ENCODE peak calls at places on chromosomes 13 and 19, in five cellular contexts. U is kidney, A is fibroblast of villous mesenchyme, M is heart right ventricle, D is IMR-90. G is an unnamed sample.

GRCh38 chr13:102020611-102021216 is 381.1 kb downstream of the FGF14 start:
- DNase-seq in U (no peak), M (no peak), D (no peak), A (no peak), G (no peak)

GRCh38 chr19:6820237-6820636 is 47.7 kb downstream of the VAV1 start:
- DNase-seq in A (no peak), U (no peak), M (no peak), D (no peak), G (no peak)

GRCh38 chr19:49518033-49518432 is 5.6 kb downstream of the FCGRT start:
- DNase-seq in D (no peak), U (no peak), M (no peak), A (no peak), G (no peak)

GRCh38 chr13:20441879-20442278 is 83.8 kb downstream of the CRYL1 start:
- DNase-seq in U (no peak), M (no peak), A (peak; percentile 12), D (peak; percentile 83), G (no peak)

GRCh38 chr13:47396915-47397314 is 500.1 kb upstream of the HTR2A start:
- DNase-seq in A (no peak), D (no peak), U (no peak), M (no peak), G (no peak)

GRCh38 chr13:29496241-29496712 is 99.2 kb downstream of the SLC7A1 start:
- DNase-seq in U (no peak), D (no peak), A (no peak), M (peak; percentile 31), G (peak; percentile 21)

GRCh38 chr13:34578471-34578870 is 363.6 kb upstream of the NBEA start:
- DNase-seq in U (no peak), M (no peak), D (no peak), A (peak; percentile 3), G (no peak)

GRCh38 chr13:109778102-109778542 is 8.3 kb downstream of the IRS2 start:
- DNase-seq in U (no peak), D (peak; percentile 39), A (peak; percentile 47), M (no peak), G (no peak)

GRCh38 chr13:101416181-101417042 is at the start of gene NALCN:
- DNase-seq in A (peak; percentile 24), D (no peak), U (peak; percentile 66), M (no peak), G (no peak)

GRCh38 chr13:42007844-42008243 is 40.6 kb upstream of the DGKH start:
- DNase-seq in A (no peak), U (no peak), M (no peak), D (peak; percentile 79), G (no peak)

GRCh38 chr19:11182994-11183393 is 14.4 kb downstream of the KANK2 start:
- DNase-seq in A (no peak), D (no peak), U (no peak), M (no peak), G (no peak)

GRCh38 chr13:46894534-46894906 is 2.3 kb downstream of the HTR2A start:
- DNase-seq in D (no peak), U (no peak), M (no peak), A (no peak), G (no peak)

GRCh38 chr19:30733826-30734550 is 361.8 kb downstream of the ZNF536 start:
- DNase-seq in A (no peak), U (no peak), D (no peak), M (no peak), G (no peak)

GRCh38 chr13:25584975-25585374 is 213.2 kb downstream of the ATP8A2 start:
- DNase-seq in M (no peak), A (no peak), D (no peak), U (no peak), G (no peak)

GRCh38 chr19:14612657-14613056 is 29.8 kb downstream of the CLEC17A start:
- DNase-seq in A (no peak), D (no peak), U (no peak), M (no peak), G (no peak)

GRCh38 chr13:30159446-30159839 is 147.9 kb downstream of the KATNAL1 start:
- DNase-seq in D (peak; percentile 94), M (no peak), A (peak; percentile 70), U (no peak), G (no peak)

GRCh38 chr13:85825454-85825853 is 26.2 kb upstream of the SLITRK6 start:
- DNase-seq in M (no peak), D (peak; percentile 6), A (no peak), U (no peak), G (no peak)

GRCh38 chr19:16200038-16200775 is 2.5 kb downstream of the AP1M1 start:
- DNase-seq in D (peak; percentile 33), M (no peak), A (peak; percentile 81), U (no peak), G (no peak)

GRCh38 chr13:76703621-76704020 is 182.6 kb downstream of the KCTD12 start:
- DNase-seq in A (no peak), M (no peak), U (no peak), D (peak; percentile 38), G (no peak)

GRCh38 chr19:31266731-31267130 is 82.5 kb downstream of the TSHZ3 start:
- DNase-seq in U (peak; percentile 27), D (no peak), M (no peak), A (no peak), G (no peak)

GRCh38 chr13:67343777-67344176 is 113.6 kb upstream of the PCDH9 start:
- DNase-seq in M (no peak), A (no peak), D (no peak), U (no peak), G (no peak)

GRCh38 chr19:21947775-21948174 is 63.0 kb downstream of the ZNF208 start:
- DNase-seq in M (no peak), A (peak; percentile 11), U (no peak), D (no peak), G (no peak)

GRCh38 chr13:98782654-98783053 is 30.2 kb upstream of the SLC15A1 start:
- DNase-seq in U (no peak), A (peak; percentile 45), M (no peak), D (no peak), G (no peak)

GRCh38 chr19:42023943-42024260 is 29.9 kb upstream of the ATP1A3 start:
- DNase-seq in U (no peak), D (no peak), A (no peak), M (no peak), G (no peak)

GRCh38 chr19:42024622-42025111 is 30.6 kb upstream of the ATP1A3 start:
- DNase-seq in D (peak; percentile 48), U (no peak), A (peak; percentile 60), M (peak; percentile 76), G (no peak)

GRCh38 chr19:42032428-42032827 is 37.6 kb downstream of the GRIK5 start:
- DNase-seq in M (no peak), D (no peak), U (no peak), A (no peak), G (no peak)

GRCh38 chr19:42030605-42031004 is 36.6 kb upstream of the ATP1A3 start:
- DNase-seq in U (no peak), M (no peak), A (no peak), D (no peak), G (no peak)

GRCh38 chr19:42028304-42029216 is 34.5 kb upstream of the ATP1A3 start:
- DNase-seq in D (no peak), A (no peak), M (no peak), U (no peak), G (no peak)
- H3K4me3 ChIP-seq in D (no peak overlapping the region), A (no peak overlapping the region), M (no peak overlapping the region), U (no peak overlapping the region), G (no peak overlapping the region)

GRCh38 chr13:84570831-84571230 is 688.6 kb upstream of the SLITRK1 start:
- DNase-seq in A (no peak), M (no peak), U (no peak), D (peak; percentile 63), G (no peak)

GRCh38 chr13:84571264-84571663 is 689.0 kb upstream of the SLITRK1 start:
- DNase-seq in D (peak; percentile 0), A (no peak), M (no peak), U (no peak), G (no peak)

DNA sequence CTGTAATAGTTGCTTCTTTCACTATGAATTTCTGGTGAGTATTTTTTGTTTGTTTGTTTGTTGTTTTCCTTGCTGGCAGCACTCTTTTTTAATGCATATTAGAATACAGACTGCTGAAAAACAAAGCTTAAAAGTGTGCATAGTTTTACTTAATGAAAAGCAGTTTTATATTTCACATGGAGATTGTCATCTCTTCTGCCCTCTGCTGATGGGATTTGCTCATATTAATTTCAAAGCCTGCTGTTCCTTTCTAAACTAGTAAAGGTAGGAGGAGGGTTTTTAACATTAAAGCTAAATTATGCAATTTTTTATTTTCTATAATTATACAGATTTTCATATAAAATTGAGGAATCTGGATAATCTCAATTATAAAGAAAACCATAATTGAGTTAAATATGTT is 692.6 kb upstream of the SLITRK1 start:
- DNase-seq in D (peak; percentile 16), A (no peak), M (no peak), U (no peak), G (no peak)
- TF ChIP-seq CTCF in D (peak; percentile 33), A (no peak), M (no peak), U (no peak), G (no peak)

DNA sequence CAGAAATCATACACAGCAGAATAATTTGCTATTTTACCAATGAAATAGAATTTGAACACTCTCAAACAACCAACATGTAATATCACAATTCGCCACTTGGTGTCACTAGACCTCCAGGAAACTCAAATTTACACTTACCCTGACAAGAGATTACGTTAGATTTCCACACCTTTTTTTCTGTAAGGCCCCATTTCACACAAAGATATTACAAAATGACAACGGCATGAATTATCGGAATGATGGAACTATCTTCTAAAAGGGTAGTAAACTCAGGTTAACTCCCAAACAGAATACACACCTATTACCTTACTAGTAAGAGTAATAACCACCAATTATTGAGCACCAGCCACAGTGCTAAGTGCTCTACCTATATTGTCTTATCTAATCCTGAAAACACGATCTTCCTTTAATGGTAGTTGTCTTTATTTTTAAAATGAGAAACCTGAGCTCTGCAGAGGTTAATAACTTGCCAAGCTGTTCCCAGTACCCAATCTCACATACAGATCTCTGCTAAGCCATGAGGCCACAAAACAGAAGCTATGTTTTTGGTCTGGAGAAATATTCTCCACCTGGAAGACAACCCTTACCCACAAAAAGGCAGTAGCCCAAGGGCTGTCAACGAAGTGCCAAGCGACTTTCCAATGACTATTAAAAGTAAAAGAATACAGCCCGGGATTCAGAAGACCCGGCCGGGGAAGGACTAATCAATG is 152.4 kb downstream of the DCLK1 start:
- DNase-seq in D (peak; percentile 69), M (peak; percentile 57), U (no peak), A (peak; percentile 73), G (no peak)
- H3K4me3 ChIP-seq in D (no peak overlapping the region), M (no peak overlapping the region), U (no peak overlapping the region), A (no peak overlapping the region), G (no peak overlapping the region)

DNA sequence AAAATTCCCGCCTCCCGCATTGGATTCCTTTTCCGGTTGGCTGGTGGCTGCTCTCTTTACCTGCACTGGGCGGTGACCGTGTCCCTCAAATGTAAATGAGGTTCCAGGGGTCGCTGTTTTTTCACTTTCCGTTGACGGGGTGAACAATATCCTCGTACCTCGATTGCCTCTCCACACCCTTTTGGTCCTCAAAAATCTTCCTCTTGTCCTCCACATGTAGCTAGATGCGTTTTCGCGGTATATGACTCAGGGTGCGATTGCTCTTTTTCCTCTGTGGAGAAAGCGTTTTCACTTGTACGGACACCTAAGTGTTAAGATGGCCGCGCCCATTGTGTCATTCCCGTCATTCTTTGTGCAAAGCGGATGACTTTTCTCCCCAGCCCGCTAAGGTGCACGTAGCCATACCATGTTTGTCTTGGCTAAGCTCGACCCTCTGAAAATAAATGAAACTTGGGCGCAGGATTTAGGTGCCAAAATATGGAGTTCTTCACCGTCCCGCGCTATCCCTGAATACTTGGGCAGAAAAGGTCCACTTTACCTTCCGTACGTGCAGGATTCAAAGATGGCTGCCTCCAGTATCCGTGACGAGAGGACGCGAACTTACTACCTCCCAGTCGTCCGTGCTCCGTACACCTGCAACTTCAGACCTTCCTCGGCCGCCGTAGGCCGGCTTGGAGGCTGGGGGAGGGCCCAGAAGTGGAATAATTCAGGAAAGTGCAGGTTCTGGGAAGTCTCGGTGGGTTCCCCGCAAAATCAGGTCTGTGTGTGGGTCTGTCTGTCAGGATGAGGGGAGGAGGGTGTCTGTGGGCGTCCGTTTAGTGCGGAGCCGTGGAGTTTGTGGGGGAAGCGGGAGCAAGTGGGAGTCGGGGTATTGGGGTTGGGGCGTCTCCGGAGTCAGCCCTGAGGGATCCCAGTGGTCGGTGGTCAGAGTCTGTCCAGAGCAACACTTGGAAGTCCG is at the start of gene ZNF613:
- DNase-seq in U (peak; percentile 95), A (peak; percentile 94), M (peak; percentile 92), D (peak; percentile 94), G (peak; percentile 93)
- TF ChIP-seq CTCF in U (peak; percentile 31), A (peak; percentile 30), M (no peak), D (peak; percentile 3), G (peak; percentile 25)